ENCODE peak calls at places on chromosomes 5 and 9, in six cellular contexts. One of them, this sample, is unnamed.

GRCh38 chr9:120435066-120435465 is 144.9 kb downstream of the CDK5RAP2 start:
- DNase-seq in H9: no peak
- DNase-seq in transverse colon: no peak
- DNase-seq in ascending aorta: no peak
- DNase-seq in cardiac muscle cell: no peak
- DNase-seq in progenitor cell of endocrine pancreas: no peak
- DNase-seq in this sample: no peak

GRCh38 chr5:153425914-153426313 is 64.6 kb upstream of the GRIA1 start:
- DNase-seq in cardiac muscle cell: peak; percentile 15
- DNase-seq in progenitor cell of endocrine pancreas: no peak
- DNase-seq in transverse colon: no peak
- DNase-seq in ascending aorta: no peak
- DNase-seq in H9: peak; percentile 32
- DNase-seq in this sample: no peak

GRCh38 chr9:115118471-115119156 is 657 bp upstream of the TNC start:
- DNase-seq in transverse colon: peak; percentile 48
- DNase-seq in H9: peak; percentile 77
- DNase-seq in ascending aorta: peak; percentile 82
- DNase-seq in progenitor cell of endocrine pancreas: no peak
- DNase-seq in cardiac muscle cell: peak; percentile 72
- DNase-seq in this sample: no peak

GRCh38 chr5:1523793-1524480 is at the start of gene LPCAT1:
- DNase-seq in cardiac muscle cell: peak; percentile 89
- DNase-seq in H9: peak; percentile 79
- DNase-seq in progenitor cell of endocrine pancreas: peak; percentile 67
- DNase-seq in transverse colon: peak; percentile 79
- DNase-seq in ascending aorta: peak; percentile 86
- DNase-seq in this sample: peak; percentile 94

GRCh38 chr9:68702493-68702892 is 2.5 kb upstream of the PIP5K1B start:
- DNase-seq in H9: no peak
- DNase-seq in transverse colon: no peak
- DNase-seq in cardiac muscle cell: no peak
- DNase-seq in ascending aorta: no peak
- DNase-seq in progenitor cell of endocrine pancreas: no peak
- DNase-seq in this sample: no peak

GRCh38 chr5:56112526-56113121 is 117.9 kb upstream of the IL6ST start:
- DNase-seq in cardiac muscle cell: no peak
- DNase-seq in H9: no peak
- DNase-seq in ascending aorta: no peak
- DNase-seq in transverse colon: no peak
- DNase-seq in progenitor cell of endocrine pancreas: no peak
- DNase-seq in this sample: no peak

GRCh38 chr9:81722277-81722676 is 32.9 kb upstream of the TLE1 start:
- DNase-seq in progenitor cell of endocrine pancreas: no peak
- DNase-seq in H9: no peak
- DNase-seq in transverse colon: no peak
- DNase-seq in ascending aorta: no peak
- DNase-seq in cardiac muscle cell: no peak
- DNase-seq in this sample: no peak

GRCh38 chr5:997001-997474 is 11.6 kb upstream of the NKD2 start:
- DNase-seq in transverse colon: peak; percentile 25
- DNase-seq in H9: peak; percentile 53
- DNase-seq in progenitor cell of endocrine pancreas: no peak
- DNase-seq in ascending aorta: peak; percentile 59
- DNase-seq in cardiac muscle cell: peak; percentile 52
- DNase-seq in this sample: no peak

GRCh38 chr5:97182571-97183099 is 412 bp downstream of the RIOK2 start:
- DNase-seq in progenitor cell of endocrine pancreas: no peak
- DNase-seq in cardiac muscle cell: peak; percentile 28
- DNase-seq in ascending aorta: no peak
- DNase-seq in H9: no peak
- DNase-seq in transverse colon: no peak
- DNase-seq in this sample: no peak

GRCh38 chr9:129500166-129500862 is 120.6 kb downstream of the C9orf50 start:
- DNase-seq in H9: no peak
- DNase-seq in cardiac muscle cell: no peak
- DNase-seq in progenitor cell of endocrine pancreas: no peak
- DNase-seq in ascending aorta: no peak
- DNase-seq in transverse colon: no peak
- DNase-seq in this sample: no peak

GRCh38 chr5:76561959-76562358 is 61.2 kb downstream of the F2RL2 start:
- DNase-seq in transverse colon: no peak
- DNase-seq in progenitor cell of endocrine pancreas: no peak
- DNase-seq in cardiac muscle cell: no peak
- DNase-seq in H9: no peak
- DNase-seq in ascending aorta: no peak
- DNase-seq in this sample: no peak

GRCh38 chr9:88537743-88538055 is 2.7 kb downstream of the NXNL2 start:
- DNase-seq in transverse colon: peak; percentile 20
- DNase-seq in ascending aorta: peak; percentile 94
- DNase-seq in progenitor cell of endocrine pancreas: no peak
- DNase-seq in cardiac muscle cell: no peak
- DNase-seq in H9: no peak
- DNase-seq in this sample: no peak

GRCh38 chr9:107266624-107267369 is 16.3 kb upstream of the RAD23B start:
- DNase-seq in ascending aorta: no peak
- DNase-seq in progenitor cell of endocrine pancreas: no peak
- DNase-seq in cardiac muscle cell: no peak
- DNase-seq in transverse colon: no peak
- DNase-seq in H9: no peak
- DNase-seq in this sample: no peak

GRCh38 chr9:19479874-19480273 is 71.1 kb downstream of the ACER2 start:
- DNase-seq in progenitor cell of endocrine pancreas: no peak
- DNase-seq in H9: no peak
- DNase-seq in transverse colon: no peak
- DNase-seq in cardiac muscle cell: no peak
- DNase-seq in ascending aorta: no peak
- DNase-seq in this sample: no peak

GRCh38 chr5:61449756-61450155 is 117.7 kb downstream of the ZSWIM6 start:
- DNase-seq in H9: no peak
- DNase-seq in ascending aorta: no peak
- DNase-seq in cardiac muscle cell: no peak
- DNase-seq in transverse colon: no peak
- DNase-seq in progenitor cell of endocrine pancreas: no peak
- DNase-seq in this sample: no peak

GRCh38 chr9:22141906-22142305 is 132.8 kb upstream of the CDKN2B start:
- DNase-seq in ascending aorta: no peak
- DNase-seq in transverse colon: no peak
- DNase-seq in progenitor cell of endocrine pancreas: no peak
- DNase-seq in H9: no peak
- DNase-seq in cardiac muscle cell: no peak
- DNase-seq in this sample: no peak

GRCh38 chr5:135053989-135054388 is 20.0 kb upstream of the PITX1 start:
- DNase-seq in transverse colon: no peak
- DNase-seq in H9: no peak
- DNase-seq in progenitor cell of endocrine pancreas: no peak
- DNase-seq in cardiac muscle cell: no peak
- DNase-seq in ascending aorta: no peak
- DNase-seq in this sample: no peak

GRCh38 chr5:180586870-180587269 is 4.4 kb downstream of the SCGB3A1 start:
- DNase-seq in transverse colon: no peak
- DNase-seq in progenitor cell of endocrine pancreas: no peak
- DNase-seq in cardiac muscle cell: no peak
- DNase-seq in H9: no peak
- DNase-seq in ascending aorta: no peak
- DNase-seq in this sample: no peak

GRCh38 chr5:98301567-98301966 is 471.9 kb upstream of the RGMB start:
- DNase-seq in ascending aorta: no peak
- DNase-seq in progenitor cell of endocrine pancreas: no peak
- DNase-seq in cardiac muscle cell: no peak
- DNase-seq in transverse colon: no peak
- DNase-seq in H9: no peak
- DNase-seq in this sample: no peak

GRCh38 chr5:59660737-59661136 is 232.8 kb downstream of the PDE4D start:
- DNase-seq in cardiac muscle cell: peak; percentile 22
- DNase-seq in H9: no peak
- DNase-seq in ascending aorta: no peak
- DNase-seq in progenitor cell of endocrine pancreas: no peak
- DNase-seq in transverse colon: no peak
- DNase-seq in this sample: peak; percentile 28
- TF ChIP-seq CTCF in cardiac muscle cell: peak; percentile 58
- TF ChIP-seq CTCF in H9: peak; percentile 56
- TF ChIP-seq CTCF in ascending aorta: no peak
- TF ChIP-seq CTCF in progenitor cell of endocrine pancreas: peak; percentile 34
- TF ChIP-seq CTCF in transverse colon: peak; percentile 29
- TF ChIP-seq CTCF in this sample: no peak

GRCh38 chr5:132176987-132177386 is 50.7 kb downstream of the P4HA2 start:
- DNase-seq in transverse colon: no peak
- DNase-seq in H9: no peak
- DNase-seq in ascending aorta: no peak
- DNase-seq in cardiac muscle cell: no peak
- DNase-seq in progenitor cell of endocrine pancreas: no peak
- DNase-seq in this sample: peak; percentile 59
- TF ChIP-seq CTCF in transverse colon: no peak
- TF ChIP-seq CTCF in H9: no peak
- TF ChIP-seq CTCF in ascending aorta: no peak
- TF ChIP-seq CTCF in cardiac muscle cell: peak; percentile 29
- TF ChIP-seq CTCF in progenitor cell of endocrine pancreas: no peak
- TF ChIP-seq CTCF in this sample: peak; percentile 18

GRCh38 chr5:160353379-160353778 is 17.0 kb downstream of the C1QTNF2 start:
- DNase-seq in H9: peak; percentile 65
- DNase-seq in progenitor cell of endocrine pancreas: no peak
- DNase-seq in ascending aorta: peak; percentile 89
- DNase-seq in cardiac muscle cell: no peak
- DNase-seq in transverse colon: no peak
- DNase-seq in this sample: no peak

GRCh38 chr5:160349249-160349965 is 21.0 kb downstream of the C1QTNF2 start:
- DNase-seq in ascending aorta: no peak
- DNase-seq in progenitor cell of endocrine pancreas: no peak
- DNase-seq in cardiac muscle cell: no peak
- DNase-seq in transverse colon: no peak
- DNase-seq in H9: no peak
- DNase-seq in this sample: no peak

GRCh38 chr5:160348080-160348479 is 22.3 kb downstream of the C1QTNF2 start:
- DNase-seq in transverse colon: no peak
- DNase-seq in ascending aorta: no peak
- DNase-seq in cardiac muscle cell: no peak
- DNase-seq in H9: no peak
- DNase-seq in progenitor cell of endocrine pancreas: no peak
- DNase-seq in this sample: no peak

GRCh38 chr5:160354666-160355065 is 15.8 kb downstream of the C1QTNF2 start:
- DNase-seq in progenitor cell of endocrine pancreas: no peak
- DNase-seq in H9: no peak
- DNase-seq in cardiac muscle cell: no peak
- DNase-seq in transverse colon: no peak
- DNase-seq in ascending aorta: no peak
- DNase-seq in this sample: no peak

DNA sequence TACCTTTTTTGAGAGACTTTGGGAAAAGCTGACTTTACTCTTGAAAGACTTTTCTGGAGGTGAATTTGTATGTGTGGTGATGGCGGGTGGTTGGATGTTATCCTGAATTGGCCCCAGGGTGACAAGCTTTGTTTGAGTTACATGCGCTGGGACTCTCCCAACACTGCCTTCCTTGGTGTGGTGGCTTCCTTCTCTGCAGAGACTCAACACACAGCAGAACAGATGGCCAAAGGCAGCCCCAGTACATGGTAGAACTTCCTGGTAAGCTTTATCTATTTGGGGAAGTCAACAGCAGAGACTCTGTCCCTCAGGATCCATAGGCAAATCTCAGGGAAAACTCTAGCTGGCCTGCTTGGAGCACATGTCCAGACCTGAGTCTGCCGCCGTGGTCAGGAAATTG is 18.1 kb downstream of the C1QTNF2 start:
- DNase-seq in progenitor cell of endocrine pancreas: no peak
- DNase-seq in transverse colon: no peak
- DNase-seq in H9: no peak
- DNase-seq in cardiac muscle cell: no peak
- DNase-seq in ascending aorta: no peak
- DNase-seq in this sample: no peak
- TF ChIP-seq CTCF in progenitor cell of endocrine pancreas: no peak
- TF ChIP-seq CTCF in transverse colon: no peak
- TF ChIP-seq CTCF in H9: no peak
- TF ChIP-seq CTCF in cardiac muscle cell: no peak
- TF ChIP-seq CTCF in ascending aorta: no peak
- TF ChIP-seq CTCF in this sample: no peak

GRCh38 chr9:98611986-98612505 is 96.7 kb downstream of the GABBR2 start:
- DNase-seq in transverse colon: no peak
- DNase-seq in ascending aorta: peak; percentile 27
- DNase-seq in cardiac muscle cell: no peak
- DNase-seq in H9: no peak
- DNase-seq in progenitor cell of endocrine pancreas: no peak
- DNase-seq in this sample: no peak
- TF ChIP-seq CTCF in transverse colon: no peak
- TF ChIP-seq CTCF in ascending aorta: no peak
- TF ChIP-seq CTCF in cardiac muscle cell: no peak
- TF ChIP-seq CTCF in H9: no peak
- TF ChIP-seq CTCF in progenitor cell of endocrine pancreas: no peak
- TF ChIP-seq CTCF in this sample: no peak